ENCODE peak calls at places on chromosomes 7 and 10, in six cellular contexts. One of them, this sample, is unnamed.

GRCh38 chr7:70668606-70669358 is 463.2 kb upstream of the GALNT17 start:
- DNase-seq in CD8-positive, alpha-beta T cell: no peak
- DNase-seq in H1: no peak
- DNase-seq in HL-60: no peak
- DNase-seq in OCI-LY7: no peak
- DNase-seq in esophagus squamous epithelium: no peak
- DNase-seq in this sample: no peak

GRCh38 chr7:55152490-55152889 is 133.7 kb downstream of the EGFR start:
- DNase-seq in CD8-positive, alpha-beta T cell: no peak
- DNase-seq in OCI-LY7: peak; percentile 51
- DNase-seq in esophagus squamous epithelium: no peak
- DNase-seq in H1: no peak
- DNase-seq in HL-60: no peak
- DNase-seq in this sample: no peak

GRCh38 chr10:127195571-127196226 is 692 bp downstream of the INSYN2A start:
- DNase-seq in CD8-positive, alpha-beta T cell: no peak
- DNase-seq in H1: peak; percentile 82
- DNase-seq in HL-60: no peak
- DNase-seq in esophagus squamous epithelium: no peak
- DNase-seq in OCI-LY7: no peak
- DNase-seq in this sample: no peak

GRCh38 chr7:129553861-129554530 is 51.7 kb downstream of the SMKR1 start:
- DNase-seq in CD8-positive, alpha-beta T cell: peak; percentile 58
- DNase-seq in HL-60: no peak
- DNase-seq in H1: no peak
- DNase-seq in OCI-LY7: peak; percentile 20
- DNase-seq in esophagus squamous epithelium: no peak
- DNase-seq in this sample: peak; percentile 3

GRCh38 chr10:18735711-18736110 is 76.5 kb downstream of the ARL5B start:
- DNase-seq in CD8-positive, alpha-beta T cell: no peak
- DNase-seq in HL-60: no peak
- DNase-seq in OCI-LY7: no peak
- DNase-seq in H1: no peak
- DNase-seq in esophagus squamous epithelium: no peak
- DNase-seq in this sample: no peak

GRCh38 chr10:62413652-62414051 is 39.5 kb downstream of the ZNF365 start:
- DNase-seq in esophagus squamous epithelium: no peak
- DNase-seq in HL-60: no peak
- DNase-seq in OCI-LY7: no peak
- DNase-seq in CD8-positive, alpha-beta T cell: no peak
- DNase-seq in H1: no peak
- DNase-seq in this sample: no peak

GRCh38 chr10:15725603-15726002 is 5.9 kb upstream of the ITGA8 start:
- DNase-seq in CD8-positive, alpha-beta T cell: no peak
- DNase-seq in H1: no peak
- DNase-seq in OCI-LY7: peak; percentile 22
- DNase-seq in HL-60: no peak
- DNase-seq in esophagus squamous epithelium: no peak
- DNase-seq in this sample: no peak

GRCh38 chr7:74272305-74273038 is 16.7 kb upstream of the CLIP2 start:
- DNase-seq in OCI-LY7: peak; percentile 85
- DNase-seq in H1: no peak
- DNase-seq in esophagus squamous epithelium: peak; percentile 42
- DNase-seq in HL-60: peak; percentile 91
- DNase-seq in CD8-positive, alpha-beta T cell: no peak
- DNase-seq in this sample: no peak

GRCh38 chr7:152025937-152026890 is 740 bp downstream of the GALNT11 start:
- DNase-seq in esophagus squamous epithelium: no peak
- DNase-seq in H1: no peak
- DNase-seq in CD8-positive, alpha-beta T cell: no peak
- DNase-seq in OCI-LY7: no peak
- DNase-seq in HL-60: no peak
- DNase-seq in this sample: no peak

GRCh38 chr7:28112056-28112455 is 68.5 kb downstream of the JAZF1 start:
- DNase-seq in HL-60: no peak
- DNase-seq in CD8-positive, alpha-beta T cell: no peak
- DNase-seq in esophagus squamous epithelium: no peak
- DNase-seq in OCI-LY7: no peak
- DNase-seq in H1: no peak
- DNase-seq in this sample: no peak

GRCh38 chr10:132877473-132877872 is 64.9 kb downstream of the CFAP46 start:
- DNase-seq in CD8-positive, alpha-beta T cell: no peak
- DNase-seq in HL-60: no peak
- DNase-seq in esophagus squamous epithelium: no peak
- DNase-seq in OCI-LY7: no peak
- DNase-seq in H1: no peak
- DNase-seq in this sample: no peak

GRCh38 chr10:104688251-104688650 is 47.2 kb downstream of the SORCS3 start:
- DNase-seq in CD8-positive, alpha-beta T cell: no peak
- DNase-seq in H1: peak; percentile 38
- DNase-seq in HL-60: no peak
- DNase-seq in OCI-LY7: no peak
- DNase-seq in esophagus squamous epithelium: no peak
- DNase-seq in this sample: no peak

GRCh38 chr10:78470267-78471103 is 436.8 kb downstream of the RPS24 start:
- DNase-seq in CD8-positive, alpha-beta T cell: no peak
- DNase-seq in H1: no peak
- DNase-seq in OCI-LY7: no peak
- DNase-seq in esophagus squamous epithelium: no peak
- DNase-seq in HL-60: no peak
- DNase-seq in this sample: no peak

GRCh38 chr7:16232273-16232672 is 189.1 kb downstream of the CRPPA start:
- DNase-seq in OCI-LY7: no peak
- DNase-seq in esophagus squamous epithelium: no peak
- DNase-seq in HL-60: no peak
- DNase-seq in CD8-positive, alpha-beta T cell: no peak
- DNase-seq in H1: no peak
- DNase-seq in this sample: no peak

GRCh38 chr7:47954231-47954911 is 6.1 kb upstream of the PKD1L1 start:
- DNase-seq in H1: no peak
- DNase-seq in HL-60: no peak
- DNase-seq in esophagus squamous epithelium: no peak
- DNase-seq in CD8-positive, alpha-beta T cell: no peak
- DNase-seq in OCI-LY7: no peak
- DNase-seq in this sample: no peak

GRCh38 chr10:62709200-62709599 is 95.3 kb upstream of the ADO start:
- DNase-seq in CD8-positive, alpha-beta T cell: no peak
- DNase-seq in OCI-LY7: no peak
- DNase-seq in HL-60: no peak
- DNase-seq in esophagus squamous epithelium: no peak
- DNase-seq in H1: no peak
- DNase-seq in this sample: no peak

GRCh38 chr10:122560279-122560804 is at the start of gene DMBT1:
- DNase-seq in H1: no peak
- DNase-seq in HL-60: no peak
- DNase-seq in CD8-positive, alpha-beta T cell: no peak
- DNase-seq in OCI-LY7: no peak
- DNase-seq in esophagus squamous epithelium: no peak
- DNase-seq in this sample: no peak

GRCh38 chr10:33617381-33617780 is 282.9 kb upstream of the NRP1 start:
- DNase-seq in esophagus squamous epithelium: no peak
- DNase-seq in OCI-LY7: no peak
- DNase-seq in HL-60: no peak
- DNase-seq in H1: no peak
- DNase-seq in CD8-positive, alpha-beta T cell: no peak
- DNase-seq in this sample: no peak

GRCh38 chr7:132654150-132654549 is 77.9 kb upstream of the PLXNA4 start:
- DNase-seq in HL-60: no peak
- DNase-seq in H1: peak; percentile 40
- DNase-seq in CD8-positive, alpha-beta T cell: no peak
- DNase-seq in esophagus squamous epithelium: no peak
- DNase-seq in OCI-LY7: peak; percentile 62
- DNase-seq in this sample: no peak

GRCh38 chr7:106010866-106011265 is 47.8 kb downstream of the CDHR3 start:
- DNase-seq in esophagus squamous epithelium: no peak
- DNase-seq in HL-60: no peak
- DNase-seq in OCI-LY7: no peak
- DNase-seq in H1: no peak
- DNase-seq in CD8-positive, alpha-beta T cell: no peak
- DNase-seq in this sample: no peak
- H3K27ac ChIP-seq in esophagus squamous epithelium: no peak overlapping the region
- H3K27ac ChIP-seq in HL-60: no peak overlapping the region
- H3K27ac ChIP-seq in OCI-LY7: no peak overlapping the region
- H3K27ac ChIP-seq in H1: no peak overlapping the region
- H3K27ac ChIP-seq in CD8-positive, alpha-beta T cell: no peak overlapping the region
- H3K27ac ChIP-seq in this sample: no peak overlapping the region

GRCh38 chr10:17415046-17415643 is 39.2 kb downstream of the ST8SIA6 start:
- DNase-seq in esophagus squamous epithelium: no peak
- DNase-seq in OCI-LY7: no peak
- DNase-seq in H1: no peak
- DNase-seq in CD8-positive, alpha-beta T cell: no peak
- DNase-seq in HL-60: no peak
- DNase-seq in this sample: no peak

GRCh38 chr10:17407040-17407439 is 47.4 kb downstream of the ST8SIA6 start:
- DNase-seq in HL-60: no peak
- DNase-seq in esophagus squamous epithelium: no peak
- DNase-seq in OCI-LY7: no peak
- DNase-seq in CD8-positive, alpha-beta T cell: no peak
- DNase-seq in H1: no peak
- DNase-seq in this sample: no peak

GRCh38 chr10:17409170-17409733 is 45.1 kb downstream of the ST8SIA6 start:
- DNase-seq in OCI-LY7: no peak
- DNase-seq in esophagus squamous epithelium: no peak
- DNase-seq in H1: no peak
- DNase-seq in HL-60: no peak
- DNase-seq in CD8-positive, alpha-beta T cell: no peak
- DNase-seq in this sample: no peak

GRCh38 chr10:17412323-17412722 is 42.1 kb downstream of the ST8SIA6 start:
- DNase-seq in HL-60: no peak
- DNase-seq in esophagus squamous epithelium: no peak
- DNase-seq in CD8-positive, alpha-beta T cell: no peak
- DNase-seq in OCI-LY7: no peak
- DNase-seq in H1: no peak
- DNase-seq in this sample: no peak

DNA sequence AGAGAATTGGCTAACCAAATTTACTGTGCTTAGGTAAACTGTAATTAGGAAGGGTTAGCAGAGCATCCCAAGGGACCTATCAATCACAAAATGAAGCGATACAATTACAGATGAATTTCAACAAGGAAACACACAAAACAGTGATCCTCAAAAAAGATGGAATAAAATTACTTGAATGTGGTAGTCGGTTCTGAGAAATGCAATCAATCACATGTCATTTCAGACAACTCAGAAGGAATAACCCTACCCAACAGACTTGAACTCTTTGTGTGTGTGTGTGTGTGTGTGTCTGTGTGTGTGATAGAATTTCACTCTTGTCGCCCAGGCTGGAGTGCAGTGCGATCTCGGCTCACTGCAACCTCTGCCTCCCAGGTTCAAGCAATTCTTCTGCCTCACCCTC is 43.5 kb downstream of the ST8SIA6 start:
- DNase-seq in CD8-positive, alpha-beta T cell: no peak
- DNase-seq in HL-60: no peak
- DNase-seq in esophagus squamous epithelium: no peak
- DNase-seq in H1: no peak
- DNase-seq in OCI-LY7: no peak
- DNase-seq in this sample: no peak
- H3K4me3 ChIP-seq in CD8-positive, alpha-beta T cell: no peak overlapping the region
- H3K4me3 ChIP-seq in HL-60: no peak overlapping the region
- H3K4me3 ChIP-seq in esophagus squamous epithelium: no peak overlapping the region
- H3K4me3 ChIP-seq in H1: no peak overlapping the region
- H3K4me3 ChIP-seq in OCI-LY7: no peak overlapping the region
- H3K4me3 ChIP-seq in this sample: no peak overlapping the region

GRCh38 chr10:91634898-91635297 is 2.0 kb upstream of the PPP1R3C start:
- DNase-seq in OCI-LY7: no peak
- DNase-seq in HL-60: no peak
- DNase-seq in CD8-positive, alpha-beta T cell: no peak
- DNase-seq in esophagus squamous epithelium: no peak
- DNase-seq in H1: no peak
- DNase-seq in this sample: no peak
- H3K27ac ChIP-seq in OCI-LY7: no peak overlapping the region
- H3K27ac ChIP-seq in HL-60: no peak overlapping the region
- H3K27ac ChIP-seq in CD8-positive, alpha-beta T cell: no peak overlapping the region
- H3K27ac ChIP-seq in esophagus squamous epithelium: peak overlapping the region; percentile 88
- H3K27ac ChIP-seq in H1: no peak overlapping the region
- H3K27ac ChIP-seq in this sample: no peak overlapping the region

DNA sequence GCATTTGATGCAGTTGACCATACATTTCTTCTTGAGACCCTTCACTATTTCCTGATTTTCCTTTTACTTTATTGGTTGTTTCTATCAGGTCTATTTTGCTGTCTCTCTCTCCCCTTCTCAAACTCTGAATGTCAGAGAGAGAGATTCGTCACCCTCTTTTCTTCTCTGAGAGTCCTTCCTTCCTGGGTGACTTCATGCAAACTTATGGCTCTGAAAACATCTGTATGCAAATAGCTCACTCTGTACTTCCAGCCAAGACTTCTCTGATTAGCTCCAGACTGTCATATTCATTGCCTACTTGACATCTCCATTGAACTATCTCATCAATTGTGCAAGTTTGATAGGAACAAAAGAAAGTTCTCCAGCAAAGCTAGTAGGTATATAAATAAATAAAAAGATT is 191.7 kb upstream of the KLF6 start:
- DNase-seq in H1: no peak
- DNase-seq in HL-60: no peak
- DNase-seq in esophagus squamous epithelium: no peak
- DNase-seq in OCI-LY7: no peak
- DNase-seq in CD8-positive, alpha-beta T cell: no peak
- DNase-seq in this sample: no peak
- H3K4me3 ChIP-seq in H1: no peak overlapping the region
- H3K4me3 ChIP-seq in HL-60: no peak overlapping the region
- H3K4me3 ChIP-seq in esophagus squamous epithelium: no peak overlapping the region
- H3K4me3 ChIP-seq in OCI-LY7: no peak overlapping the region
- H3K4me3 ChIP-seq in CD8-positive, alpha-beta T cell: no peak overlapping the region
- H3K4me3 ChIP-seq in this sample: no peak overlapping the region

GRCh38 chr10:69089638-69090599 is 2.0 kb downstream of the SRGN start:
- DNase-seq in H1: no peak
- DNase-seq in HL-60: no peak
- DNase-seq in esophagus squamous epithelium: no peak
- DNase-seq in OCI-LY7: no peak
- DNase-seq in CD8-positive, alpha-beta T cell: peak; percentile 90
- DNase-seq in this sample: peak; percentile 83

GRCh38 chr10:69088801-69089501 is 1.0 kb downstream of the SRGN start:
- DNase-seq in H1: no peak
- DNase-seq in CD8-positive, alpha-beta T cell: peak; percentile 40
- DNase-seq in esophagus squamous epithelium: no peak
- DNase-seq in OCI-LY7: peak; percentile 70
- DNase-seq in HL-60: no peak
- DNase-seq in this sample: peak; percentile 53

GRCh38 chr10:69087600-69088470 is at the start of gene SRGN:
- DNase-seq in CD8-positive, alpha-beta T cell: peak; percentile 82
- DNase-seq in OCI-LY7: peak; percentile 75
- DNase-seq in HL-60: peak; percentile 90
- DNase-seq in H1: no peak
- DNase-seq in esophagus squamous epithelium: peak; percentile 43
- DNase-seq in this sample: peak; percentile 68

GRCh38 chr10:69086131-69086530 is 1.8 kb upstream of the SRGN start:
- DNase-seq in esophagus squamous epithelium: no peak
- DNase-seq in H1: no peak
- DNase-seq in CD8-positive, alpha-beta T cell: no peak
- DNase-seq in OCI-LY7: no peak
- DNase-seq in HL-60: no peak
- DNase-seq in this sample: no peak

GRCh38 chr10:69088471-69088769 is 517 bp downstream of the SRGN start:
- DNase-seq in esophagus squamous epithelium: no peak
- DNase-seq in OCI-LY7: no peak
- DNase-seq in CD8-positive, alpha-beta T cell: peak; percentile 46
- DNase-seq in HL-60: no peak
- DNase-seq in H1: no peak
- DNase-seq in this sample: no peak
- H3K27ac ChIP-seq in esophagus squamous epithelium: peak overlapping the region; percentile 88
- H3K27ac ChIP-seq in OCI-LY7: no peak overlapping the region
- H3K27ac ChIP-seq in CD8-positive, alpha-beta T cell: peak overlapping the region; percentile 97
- H3K27ac ChIP-seq in HL-60: peak overlapping the region; percentile 99
- H3K27ac ChIP-seq in H1: no peak overlapping the region
- H3K27ac ChIP-seq in this sample: peak overlapping the region; percentile 98

GRCh38 chr7:100867040-100867795 is at the start of gene TRIP6:
- DNase-seq in H1: peak; percentile 97
- DNase-seq in CD8-positive, alpha-beta T cell: peak; percentile 41
- DNase-seq in esophagus squamous epithelium: no peak
- DNase-seq in OCI-LY7: no peak
- DNase-seq in HL-60: peak; percentile 91
- DNase-seq in this sample: no peak
- H3K4me3 ChIP-seq in H1: peak within 1 kb of the TSS; percentile 68
- H3K4me3 ChIP-seq in CD8-positive, alpha-beta T cell: peak within 1 kb of the TSS; percentile 36
- H3K4me3 ChIP-seq in esophagus squamous epithelium: peak within 1 kb of the TSS; percentile 99
- H3K4me3 ChIP-seq in OCI-LY7: no peak within 1 kb of the TSS
- H3K4me3 ChIP-seq in HL-60: peak within 1 kb of the TSS; percentile 66
- H3K4me3 ChIP-seq in this sample: peak within 1 kb of the TSS; percentile 51